ENCODE peak calls at places on chromosomes 2 and 18, in six cellular contexts. One of them, this sample, is unnamed.

GRCh38 chr2:64943387-64944150 is 45.6 kb upstream of the SLC1A4 start:
- DNase-seq in COR-L47: peak
- DNase-seq in foreskin fibroblast: peak
- DNase-seq in heart left ventricle: no peak
- DNase-seq in iris pigment epithelial cell: peak
- DNase-seq in PC-3: peak
- DNase-seq in this sample: no peak

GRCh38 chr18:49020129-49020528 is 69.4 kb upstream of the SMAD7 start:
- DNase-seq in foreskin fibroblast: no peak
- DNase-seq in COR-L47: no peak
- DNase-seq in heart left ventricle: no peak
- DNase-seq in iris pigment epithelial cell: no peak
- DNase-seq in PC-3: no peak
- DNase-seq in this sample: no peak

GRCh38 chr2:46801731-46802664 is 113.6 kb downstream of the MCFD2 start:
- DNase-seq in PC-3: peak
- DNase-seq in foreskin fibroblast: peak
- DNase-seq in COR-L47: no peak
- DNase-seq in iris pigment epithelial cell: peak
- DNase-seq in heart left ventricle: no peak
- DNase-seq in this sample: peak

GRCh38 chr2:172105715-172106124 is 3.0 kb upstream of the DLX2 start:
- DNase-seq in PC-3: no peak
- DNase-seq in heart left ventricle: no peak
- DNase-seq in iris pigment epithelial cell: no peak
- DNase-seq in foreskin fibroblast: no peak
- DNase-seq in COR-L47: no peak
- DNase-seq in this sample: no peak

GRCh38 chr2:154161286-154161685 is 289.6 kb downstream of the GALNT13 start:
- DNase-seq in COR-L47: no peak
- DNase-seq in foreskin fibroblast: no peak
- DNase-seq in PC-3: no peak
- DNase-seq in iris pigment epithelial cell: no peak
- DNase-seq in heart left ventricle: no peak
- DNase-seq in this sample: peak

GRCh38 chr18:36653870-36654269 is 174.9 kb downstream of the TPGS2 start:
- DNase-seq in foreskin fibroblast: no peak
- DNase-seq in heart left ventricle: no peak
- DNase-seq in iris pigment epithelial cell: no peak
- DNase-seq in COR-L47: no peak
- DNase-seq in PC-3: no peak
- DNase-seq in this sample: no peak

GRCh38 chr2:177212106-177212894 is at the start of gene HNRNPA3:
- DNase-seq in foreskin fibroblast: peak
- DNase-seq in COR-L47: peak
- DNase-seq in iris pigment epithelial cell: peak
- DNase-seq in PC-3: peak
- DNase-seq in heart left ventricle: peak
- DNase-seq in this sample: peak

GRCh38 chr2:17795309-17795708 is 21.0 kb upstream of the MSGN1 start:
- DNase-seq in COR-L47: no peak
- DNase-seq in PC-3: no peak
- DNase-seq in heart left ventricle: no peak
- DNase-seq in iris pigment epithelial cell: no peak
- DNase-seq in foreskin fibroblast: no peak
- DNase-seq in this sample: no peak

GRCh38 chr18:5294618-5295230 is 802 bp downstream of the ZBTB14 start:
- DNase-seq in COR-L47: peak
- DNase-seq in foreskin fibroblast: no peak
- DNase-seq in heart left ventricle: peak
- DNase-seq in PC-3: peak
- DNase-seq in iris pigment epithelial cell: peak
- DNase-seq in this sample: peak

GRCh38 chr2:157421964-157422363 is 21.9 kb downstream of the CYTIP start:
- DNase-seq in heart left ventricle: no peak
- DNase-seq in iris pigment epithelial cell: no peak
- DNase-seq in PC-3: no peak
- DNase-seq in COR-L47: no peak
- DNase-seq in foreskin fibroblast: no peak
- DNase-seq in this sample: no peak

GRCh38 chr2:176781570-176782217 is 430.9 kb upstream of the HNRNPA3 start:
- DNase-seq in iris pigment epithelial cell: no peak
- DNase-seq in heart left ventricle: no peak
- DNase-seq in COR-L47: no peak
- DNase-seq in PC-3: no peak
- DNase-seq in foreskin fibroblast: no peak
- DNase-seq in this sample: no peak

GRCh38 chr2:105320651-105321215 is 8.8 kb downstream of the TGFBRAP1 start:
- DNase-seq in PC-3: peak
- DNase-seq in COR-L47: no peak
- DNase-seq in heart left ventricle: no peak
- DNase-seq in foreskin fibroblast: no peak
- DNase-seq in iris pigment epithelial cell: peak
- DNase-seq in this sample: peak

GRCh38 chr18:68623342-68623741 is 91.6 kb downstream of the TMX3 start:
- DNase-seq in PC-3: peak
- DNase-seq in foreskin fibroblast: peak
- DNase-seq in heart left ventricle: no peak
- DNase-seq in COR-L47: peak
- DNase-seq in iris pigment epithelial cell: peak
- DNase-seq in this sample: peak

GRCh38 chr2:81658227-81658626 is 1353.7 kb upstream of the LRRTM1 start:
- DNase-seq in iris pigment epithelial cell: no peak
- DNase-seq in foreskin fibroblast: peak
- DNase-seq in COR-L47: no peak
- DNase-seq in PC-3: peak
- DNase-seq in heart left ventricle: no peak
- DNase-seq in this sample: no peak

GRCh38 chr2:9364791-9365497 is 58.4 kb downstream of the ITGB1BP1 start:
- DNase-seq in PC-3: no peak
- DNase-seq in foreskin fibroblast: peak
- DNase-seq in heart left ventricle: no peak
- DNase-seq in COR-L47: no peak
- DNase-seq in iris pigment epithelial cell: peak
- DNase-seq in this sample: peak

GRCh38 chr18:63249781-63250180 is 69.8 kb downstream of the BCL2 start:
- DNase-seq in PC-3: no peak
- DNase-seq in foreskin fibroblast: no peak
- DNase-seq in COR-L47: no peak
- DNase-seq in iris pigment epithelial cell: no peak
- DNase-seq in heart left ventricle: no peak
- DNase-seq in this sample: no peak

GRCh38 chr2:6073260-6074141 is 381.3 kb downstream of the SOX11 start:
- DNase-seq in heart left ventricle: no peak
- DNase-seq in foreskin fibroblast: no peak
- DNase-seq in COR-L47: peak
- DNase-seq in PC-3: no peak
- DNase-seq in iris pigment epithelial cell: peak
- DNase-seq in this sample: peak

GRCh38 chr2:69054431-69054830 is 41.5 kb downstream of the ANTXR1 start:
- DNase-seq in COR-L47: no peak
- DNase-seq in foreskin fibroblast: no peak
- DNase-seq in PC-3: no peak
- DNase-seq in iris pigment epithelial cell: peak
- DNase-seq in heart left ventricle: no peak
- DNase-seq in this sample: peak

GRCh38 chr2:197306024-197306690 is 4.4 kb downstream of the ANKRD44 start:
- DNase-seq in heart left ventricle: no peak
- DNase-seq in iris pigment epithelial cell: no peak
- DNase-seq in PC-3: no peak
- DNase-seq in foreskin fibroblast: no peak
- DNase-seq in COR-L47: no peak
- DNase-seq in this sample: no peak

GRCh38 chr2:50863856-50864255 is 168.1 kb downstream of the NRXN1 start:
- DNase-seq in heart left ventricle: no peak
- DNase-seq in foreskin fibroblast: no peak
- DNase-seq in PC-3: no peak
- DNase-seq in COR-L47: peak
- DNase-seq in iris pigment epithelial cell: no peak
- DNase-seq in this sample: no peak

GRCh38 chr2:219430633-219431615 is 3.7 kb upstream of the SPEG start:
- DNase-seq in COR-L47: peak
- DNase-seq in foreskin fibroblast: peak
- DNase-seq in PC-3: peak
- DNase-seq in heart left ventricle: no peak
- DNase-seq in iris pigment epithelial cell: no peak
- DNase-seq in this sample: peak

GRCh38 chr2:171318463-171318934 is 115.3 kb downstream of the METTL8 start:
- DNase-seq in foreskin fibroblast: peak
- DNase-seq in PC-3: no peak
- DNase-seq in heart left ventricle: no peak
- DNase-seq in iris pigment epithelial cell: peak
- DNase-seq in COR-L47: no peak
- DNase-seq in this sample: no peak

GRCh38 chr2:47008381-47009280 is 93.0 kb upstream of the MCFD2 start:
- DNase-seq in PC-3: no peak
- DNase-seq in heart left ventricle: peak
- DNase-seq in foreskin fibroblast: peak
- DNase-seq in COR-L47: peak
- DNase-seq in iris pigment epithelial cell: peak
- DNase-seq in this sample: peak

GRCh38 chr2:162013514-162014205 is 60.4 kb downstream of the DPP4 start:
- DNase-seq in heart left ventricle: no peak
- DNase-seq in foreskin fibroblast: no peak
- DNase-seq in COR-L47: no peak
- DNase-seq in iris pigment epithelial cell: no peak
- DNase-seq in PC-3: no peak
- DNase-seq in this sample: no peak

GRCh38 chr18:68024716-68025115 is 508.2 kb upstream of the DSEL start:
- DNase-seq in COR-L47: no peak
- DNase-seq in foreskin fibroblast: no peak
- DNase-seq in heart left ventricle: no peak
- DNase-seq in iris pigment epithelial cell: no peak
- DNase-seq in PC-3: no peak
- DNase-seq in this sample: peak

GRCh38 chr2:66987747-66988146 is 409.4 kb upstream of the ETAA1 start:
- DNase-seq in iris pigment epithelial cell: no peak
- DNase-seq in heart left ventricle: no peak
- DNase-seq in COR-L47: no peak
- DNase-seq in foreskin fibroblast: no peak
- DNase-seq in PC-3: no peak
- DNase-seq in this sample: no peak

GRCh38 chr2:230893338-230893737 is 28.6 kb downstream of the ITM2C start:
- DNase-seq in COR-L47: no peak
- DNase-seq in PC-3: no peak
- DNase-seq in foreskin fibroblast: no peak
- DNase-seq in iris pigment epithelial cell: no peak
- DNase-seq in heart left ventricle: peak
- DNase-seq in this sample: no peak

GRCh38 chr2:203396667-203397066 is 68.5 kb downstream of the ABI2 start:
- DNase-seq in heart left ventricle: no peak
- DNase-seq in iris pigment epithelial cell: no peak
- DNase-seq in foreskin fibroblast: no peak
- DNase-seq in PC-3: no peak
- DNase-seq in COR-L47: no peak
- DNase-seq in this sample: no peak

GRCh38 chr18:60259052-60259681 is 113.4 kb downstream of the MC4R start:
- DNase-seq in heart left ventricle: no peak
- DNase-seq in COR-L47: no peak
- DNase-seq in iris pigment epithelial cell: peak
- DNase-seq in PC-3: peak
- DNase-seq in foreskin fibroblast: peak
- DNase-seq in this sample: no peak

GRCh38 chr2:120986898-120987650 is 251.4 kb downstream of the GLI2 start:
- DNase-seq in heart left ventricle: no peak
- DNase-seq in PC-3: no peak
- DNase-seq in foreskin fibroblast: no peak
- DNase-seq in COR-L47: no peak
- DNase-seq in iris pigment epithelial cell: no peak
- DNase-seq in this sample: no peak

GRCh38 chr18:13139885-13140450 is 78.6 kb upstream of the LDLRAD4 start:
- DNase-seq in iris pigment epithelial cell: no peak
- DNase-seq in COR-L47: no peak
- DNase-seq in foreskin fibroblast: no peak
- DNase-seq in PC-3: no peak
- DNase-seq in heart left ventricle: no peak
- DNase-seq in this sample: no peak

GRCh38 chr2:40177366-40177765 is 274.5 kb downstream of the SLC8A1 start:
- DNase-seq in PC-3: no peak
- DNase-seq in COR-L47: no peak
- DNase-seq in iris pigment epithelial cell: no peak
- DNase-seq in foreskin fibroblast: peak
- DNase-seq in heart left ventricle: no peak
- DNase-seq in this sample: no peak

GRCh38 chr2:26297061-26297460 is 48.9 kb upstream of the SELENOI start:
- DNase-seq in COR-L47: no peak
- DNase-seq in iris pigment epithelial cell: no peak
- DNase-seq in foreskin fibroblast: no peak
- DNase-seq in PC-3: no peak
- DNase-seq in heart left ventricle: no peak
- DNase-seq in this sample: no peak

GRCh38 chr18:45291616-45292612 is 323.4 kb upstream of the SLC14A2 start:
- DNase-seq in iris pigment epithelial cell: no peak
- DNase-seq in PC-3: no peak
- DNase-seq in heart left ventricle: no peak
- DNase-seq in COR-L47: no peak
- DNase-seq in foreskin fibroblast: no peak
- DNase-seq in this sample: peak

This sample was measured in myocyte.